ENCODE peak calls at places on chromosomes 4 and X, in four cellular contexts. I, R, P and B are unnamed samples.

GRCh38 chr4:116066711-116067245 is 953.4 kb upstream of the NDST4 start:
- DNase-seq in I (no peak), R (peak; percentile 21), P (peak; percentile 36), B (no peak)

GRCh38 chrX:152884171-152884570 is 13.7 kb upstream of the ZNF185 start:
- DNase-seq in I (no peak), R (peak; percentile 33), P (no peak), B (no peak)

GRCh38 chrX:81286608-81287007 is 84.7 kb downstream of the SH3BGRL start:
- DNase-seq in I (no peak), R (no peak), P (no peak), B (peak; percentile 2)

GRCh38 chr4:31467781-31468180 is 747.6 kb downstream of the PCDH7 start:
- DNase-seq in I (no peak), R (no peak), P (no peak), B (no peak)

GRCh38 chr4:102543030-102543505 is 41.9 kb downstream of the NFKB1 start:
- DNase-seq in I (no peak), R (no peak), P (no peak), B (no peak)

GRCh38 chrX:39337461-39337860 is 536.2 kb downstream of the MID1IP1 start:
- DNase-seq in I (no peak), R (no peak), P (no peak), B (no peak)

GRCh38 chr4:68175562-68176155 is 46.0 kb upstream of the TMPRSS11F start:
- DNase-seq in I (no peak), R (peak; percentile 87), P (peak; percentile 54), B (peak; percentile 44)

GRCh38 chr4:185108185-185108584 is 34.9 kb upstream of the SLC25A4 start:
- DNase-seq in I (no peak), R (peak; percentile 78), P (no peak), B (no peak)

GRCh38 chrX:118475903-118476302 is 19.7 kb upstream of the DOCK11 start:
- DNase-seq in I (no peak), R (no peak), P (no peak), B (no peak)

GRCh38 chrX:40947276-40947675 is 138.0 kb upstream of the USP9X start:
- DNase-seq in I (no peak), R (no peak), P (no peak), B (no peak)

GRCh38 chrX:130120746-130121504 is 10.6 kb upstream of the ELF4 start:
- DNase-seq in I (peak; percentile 89), R (peak; percentile 66), P (peak; percentile 71), B (peak; percentile 33)

GRCh38 chr4:56657128-56657527 is 24.0 kb downstream of the HOPX start:
- DNase-seq in I (no peak), R (no peak), P (no peak), B (no peak)

GRCh38 chr4:5463936-5464650 is 244.3 kb downstream of the EVC2 start:
- DNase-seq in I (no peak), R (no peak), P (no peak), B (no peak)

GRCh38 chr4:116099596-116099995 is 985.8 kb downstream of the TRAM1L1 start:
- DNase-seq in I (no peak), R (no peak), P (no peak), B (no peak)

GRCh38 chr4:147078362-147078761 is 132.7 kb upstream of the TTC29 start:
- DNase-seq in I (no peak), R (no peak), P (no peak), B (no peak)

GRCh38 chr4:74334636-74335035 is 26.4 kb downstream of the EPGN start:
- DNase-seq in I (no peak), R (no peak), P (no peak), B (no peak)

DNA sequence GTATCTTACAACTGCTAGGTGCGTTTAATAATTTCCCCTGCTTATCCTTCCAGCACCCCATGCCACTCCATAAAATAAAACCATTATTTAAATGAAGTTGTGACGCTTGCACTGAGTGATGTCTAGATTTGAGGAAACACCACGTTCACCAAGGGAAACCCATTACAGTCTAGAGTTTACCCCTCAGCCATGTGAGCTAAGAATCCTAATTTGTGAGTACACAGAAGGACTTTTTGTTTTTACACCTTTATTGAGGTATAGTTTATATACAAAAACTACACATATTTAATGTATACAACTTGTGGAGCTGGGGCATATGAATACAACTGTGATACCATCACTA is 326.8 kb downstream of the RAPGEF2 start:
- DNase-seq in I (no peak), R (no peak), P (no peak), B (no peak)
- TF ChIP-seq POLR2AphosphoS5 in I (no peak), R (no peak), P (no peak), B (no peak)

GRCh38 chr4:39453738-39454137 is 5.0 kb downstream of the RPL9 start:
- DNase-seq in I (no peak), R (no peak), P (no peak), B (no peak)

GRCh38 chr4:39452153-39452859 is 6.4 kb downstream of the RPL9 start:
- DNase-seq in I (no peak), R (no peak), P (no peak), B (no peak)

GRCh38 chr4:39452860-39453587 is 5.7 kb downstream of the RPL9 start:
- DNase-seq in I (no peak), R (no peak), P (no peak), B (no peak)

GRCh38 chr4:39456946-39457763 is 1.6 kb downstream of the RPL9 start:
- DNase-seq in I (no peak), R (no peak), P (no peak), B (no peak)

DNA sequence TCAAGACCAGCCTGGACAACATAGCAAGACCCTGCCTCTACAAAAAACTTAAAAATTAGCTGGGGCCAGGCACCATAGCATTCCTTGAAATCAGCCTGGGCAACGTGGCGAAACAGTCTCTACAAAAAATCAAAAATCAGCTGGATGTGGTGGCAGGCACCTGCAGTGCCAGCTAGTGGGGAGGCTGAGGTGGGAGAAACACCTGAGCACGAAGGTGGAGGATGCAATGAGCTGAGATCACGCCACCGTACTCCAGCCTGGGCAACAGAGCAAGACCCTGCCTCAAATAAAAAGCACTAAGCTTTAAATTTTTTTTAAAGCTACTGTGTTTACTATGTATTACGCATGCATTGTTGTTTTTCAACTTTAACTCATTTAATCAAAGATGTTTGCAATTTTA is 3.2 kb downstream of the RPL9 start:
- DNase-seq in I (no peak), R (no peak), P (no peak), B (no peak)
- TF ChIP-seq POLR2AphosphoS5 in I (no peak), R (no peak), P (no peak), B (no peak)

DNA sequence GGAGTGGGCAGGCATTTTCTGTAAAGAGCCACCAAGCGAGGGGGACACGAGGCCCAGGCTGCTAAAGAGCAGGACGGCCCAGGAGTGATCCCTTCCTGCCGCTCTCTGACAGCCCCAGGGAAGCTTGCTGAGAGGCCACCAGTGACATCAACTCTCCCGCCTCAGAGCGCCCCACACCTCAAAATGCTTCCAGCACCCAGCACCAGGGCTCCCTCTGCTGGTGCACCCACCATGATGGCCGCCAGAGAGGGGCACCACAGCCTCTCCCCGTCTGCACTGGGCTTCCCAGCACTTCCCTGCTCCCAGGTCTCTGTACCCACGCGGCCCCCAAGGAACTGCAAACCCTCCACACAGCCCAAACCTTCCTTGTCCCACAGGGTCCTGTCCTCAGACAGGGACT is 40.4 kb downstream of the GAK start:
- DNase-seq in I (no peak), R (peak; percentile 75), P (peak; percentile 6), B (peak; percentile 10)
- TF ChIP-seq POLR2AphosphoS5 in I (no peak), R (no peak), P (no peak), B (no peak)

GRCh38 chrX:13688772-13689518 is at the start of gene RAB9A:
- DNase-seq in I (peak; percentile 92), R (peak; percentile 79), P (peak; percentile 75), B (peak; percentile 33)
- TF ChIP-seq POLR2AphosphoS5 in I (peak; percentile 98), R (peak; percentile 87), P (peak; percentile 52), B (peak; percentile 75)

GRCh38 chr4:1245481-1246051 is 3.4 kb downstream of the CTBP1 start:
- DNase-seq in I (no peak), R (no peak), P (no peak), B (no peak)

GRCh38 chr4:1246111-1246881 is 2.6 kb downstream of the CTBP1 start:
- DNase-seq in I (peak; percentile 64), R (no peak), P (peak; percentile 21), B (no peak)

GRCh38 chr4:1244081-1244977 is 4.6 kb downstream of the CTBP1 start:
- DNase-seq in I (peak; percentile 74), R (no peak), P (no peak), B (no peak)

GRCh38 chr4:1243451-1244080 is 5.4 kb downstream of the CTBP1 start:
- DNase-seq in I (peak; percentile 65), R (no peak), P (peak; percentile 34), B (no peak)

DNA sequence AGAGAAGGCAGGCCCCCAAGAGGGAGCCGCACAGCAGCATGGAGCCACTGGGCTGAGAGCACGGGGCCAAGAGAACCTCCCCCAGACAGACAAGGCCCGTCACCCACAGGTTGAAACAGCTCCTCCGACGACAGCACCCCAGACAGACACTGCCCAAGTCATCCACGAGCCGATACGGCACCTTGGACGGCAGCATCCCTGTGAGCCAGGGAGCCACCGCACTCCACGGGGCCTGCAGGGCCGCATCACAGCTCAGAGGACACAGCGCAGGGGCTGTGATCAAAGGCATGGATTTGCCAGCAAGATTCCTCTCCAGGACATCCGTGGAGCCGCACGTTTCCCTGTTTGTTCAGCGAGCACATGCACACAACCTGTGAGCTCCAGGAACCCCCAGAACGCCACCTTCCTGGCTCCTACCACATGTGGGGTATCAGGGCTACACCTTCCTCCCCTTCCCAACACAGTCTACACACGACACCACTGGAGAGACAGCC is 3.9 kb downstream of the CTBP1 start:
- DNase-seq in I (no peak), R (no peak), P (no peak), B (no peak)
- TF ChIP-seq POLR2AphosphoS5 in I (no peak), R (no peak), P (no peak), B (no peak)

DNA sequence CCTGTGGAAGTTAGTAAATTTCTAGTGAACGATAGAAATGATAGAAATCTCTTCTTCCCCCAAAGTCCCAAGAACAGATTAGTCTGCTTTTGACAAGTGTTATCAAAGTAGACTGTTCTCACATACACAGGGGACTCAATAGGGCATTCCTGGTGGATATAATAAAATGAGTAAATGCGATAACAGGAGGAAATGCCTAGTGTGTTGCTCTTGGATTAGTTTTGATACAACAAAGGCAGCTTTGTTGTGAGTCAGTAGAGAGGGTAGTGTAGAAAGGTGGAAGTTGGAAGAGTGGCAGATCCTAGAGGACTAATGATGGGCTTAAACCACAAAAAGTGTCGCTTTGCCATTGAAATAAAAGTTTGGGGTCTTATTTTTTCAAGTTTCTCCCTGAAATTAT is 43.5 kb downstream of the CLCN3 start:
- DNase-seq in I (no peak), R (no peak), P (no peak), B (peak; percentile 22)
- TF ChIP-seq POLR2AphosphoS5 in I (no peak), R (no peak), P (no peak), B (no peak)

DNA sequence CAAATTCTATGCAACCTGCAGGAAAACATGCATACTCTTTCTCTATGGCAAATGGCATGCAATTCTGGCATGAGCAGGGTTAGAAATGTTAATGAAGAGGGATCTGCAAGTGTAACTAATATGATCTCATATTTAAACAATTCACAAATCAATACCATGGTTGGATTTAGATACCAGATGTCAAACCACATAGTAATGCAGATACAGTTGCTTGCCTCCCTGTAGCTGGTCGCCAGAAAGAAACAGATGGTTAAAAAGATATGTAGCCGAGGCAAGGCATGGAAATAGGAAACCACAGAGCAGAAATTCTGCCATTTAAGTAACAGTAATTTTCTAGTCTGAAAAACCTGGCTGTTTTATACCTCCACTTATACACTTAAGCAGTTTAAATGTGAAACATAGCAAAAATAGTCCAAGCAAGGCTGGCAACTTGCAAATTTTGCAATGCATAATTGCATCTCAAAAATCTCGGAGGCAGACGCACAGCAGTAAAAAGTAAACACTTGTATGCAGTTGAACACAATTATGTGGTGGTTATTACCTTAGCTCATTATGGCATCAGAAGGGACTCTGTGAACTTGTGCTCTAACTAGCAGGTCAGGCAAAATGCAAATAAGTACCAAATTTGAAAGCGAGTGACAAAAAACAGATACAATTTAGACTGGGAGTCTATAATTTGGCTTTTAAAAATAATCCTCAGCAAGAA is 126.8 kb downstream of the NAA11 start:
- DNase-seq in I (no peak), R (no peak), P (no peak), B (no peak)
- TF ChIP-seq POLR2AphosphoS5 in I (no peak), R (no peak), P (no peak), B (no peak)